ENCODE peak calls at places on chromosomes 16 and 17, in seven cellular contexts. One of them, this sample, is unnamed.

GRCh38 chr17:13135496-13135895 is 117.7 kb upstream of the ELAC2 start:
- DNase-seq in NCI-H345: no peak
- DNase-seq in psoas muscle: no peak
- DNase-seq in neural crest cell: peak
- DNase-seq in A549: no peak
- DNase-seq in lower lobe of right lung: no peak
- DNase-seq in AG09319: no peak
- DNase-seq in this sample: no peak

GRCh38 chr17:44664867-44665266 is 8.6 kb downstream of the MEIOC start:
- DNase-seq in NCI-H345: no peak
- DNase-seq in psoas muscle: no peak
- DNase-seq in neural crest cell: no peak
- DNase-seq in A549: no peak
- DNase-seq in lower lobe of right lung: no peak
- DNase-seq in AG09319: no peak
- DNase-seq in this sample: no peak

GRCh38 chr16:84989791-84990620 is 21.3 kb downstream of the ZDHHC7 start:
- DNase-seq in NCI-H345: no peak
- DNase-seq in psoas muscle: no peak
- DNase-seq in neural crest cell: no peak
- DNase-seq in A549: no peak
- DNase-seq in lower lobe of right lung: peak
- DNase-seq in AG09319: no peak
- DNase-seq in this sample: no peak

GRCh38 chr17:75010683-75011406 is 1.6 kb upstream of the MRPL58 start:
- DNase-seq in NCI-H345: peak
- DNase-seq in psoas muscle: no peak
- DNase-seq in neural crest cell: no peak
- DNase-seq in A549: no peak
- DNase-seq in lower lobe of right lung: no peak
- DNase-seq in AG09319: no peak
- DNase-seq in this sample: no peak

GRCh38 chr16:74752258-74752657 is 22.4 kb downstream of the FA2H start:
- DNase-seq in NCI-H345: no peak
- DNase-seq in psoas muscle: no peak
- DNase-seq in neural crest cell: no peak
- DNase-seq in A549: no peak
- DNase-seq in lower lobe of right lung: no peak
- DNase-seq in AG09319: no peak
- DNase-seq in this sample: no peak

GRCh38 chr16:52545157-52545543 is 1.8 kb downstream of the TOX3 start:
- DNase-seq in NCI-H345: peak
- DNase-seq in psoas muscle: no peak
- DNase-seq in neural crest cell: no peak
- DNase-seq in A549: no peak
- DNase-seq in lower lobe of right lung: no peak
- DNase-seq in AG09319: no peak
- DNase-seq in this sample: no peak

GRCh38 chr17:81991684-81992513 is 14.5 kb downstream of the ASPSCR1 start:
- DNase-seq in NCI-H345: no peak
- DNase-seq in psoas muscle: peak
- DNase-seq in neural crest cell: peak
- DNase-seq in A549: no peak
- DNase-seq in lower lobe of right lung: peak
- DNase-seq in AG09319: no peak
- DNase-seq in this sample: no peak

GRCh38 chr16:57614546-57615343 is 13.7 kb upstream of the ADGRG1 start:
- DNase-seq in NCI-H345: no peak
- DNase-seq in psoas muscle: no peak
- DNase-seq in neural crest cell: no peak
- DNase-seq in A549: no peak
- DNase-seq in lower lobe of right lung: no peak
- DNase-seq in AG09319: no peak
- DNase-seq in this sample: no peak

GRCh38 chr16:8194795-8195194 is 395.5 kb downstream of the TMEM114 start:
- DNase-seq in NCI-H345: no peak
- DNase-seq in psoas muscle: no peak
- DNase-seq in neural crest cell: peak
- DNase-seq in A549: no peak
- DNase-seq in lower lobe of right lung: no peak
- DNase-seq in AG09319: no peak
- DNase-seq in this sample: no peak

GRCh38 chr17:38509772-38510423 is 81.6 kb downstream of the ARHGAP23 start:
- DNase-seq in NCI-H345: no peak
- DNase-seq in psoas muscle: peak
- DNase-seq in neural crest cell: peak
- DNase-seq in A549: no peak
- DNase-seq in lower lobe of right lung: no peak
- DNase-seq in AG09319: no peak
- DNase-seq in this sample: no peak

GRCh38 chr17:1087381-1088241 is 90.7 kb downstream of the TIMM22 start:
- DNase-seq in NCI-H345: peak
- DNase-seq in psoas muscle: peak
- DNase-seq in neural crest cell: peak
- DNase-seq in A549: peak
- DNase-seq in lower lobe of right lung: peak
- DNase-seq in AG09319: no peak
- DNase-seq in this sample: no peak

GRCh38 chr17:65005858-65006257 is 50.7 kb downstream of the GNA13 start:
- DNase-seq in NCI-H345: no peak
- DNase-seq in psoas muscle: no peak
- DNase-seq in neural crest cell: no peak
- DNase-seq in A549: no peak
- DNase-seq in lower lobe of right lung: no peak
- DNase-seq in AG09319: no peak
- DNase-seq in this sample: no peak

GRCh38 chr17:76793775-76794174 is 55.9 kb downstream of the MFSD11 start:
- DNase-seq in NCI-H345: peak
- DNase-seq in psoas muscle: no peak
- DNase-seq in neural crest cell: no peak
- DNase-seq in A549: peak
- DNase-seq in lower lobe of right lung: no peak
- DNase-seq in AG09319: no peak
- DNase-seq in this sample: no peak

GRCh38 chr16:29920690-29921371 is 5.2 kb downstream of the KCTD13 start:
- DNase-seq in NCI-H345: no peak
- DNase-seq in psoas muscle: no peak
- DNase-seq in neural crest cell: no peak
- DNase-seq in A549: no peak
- DNase-seq in lower lobe of right lung: no peak
- DNase-seq in AG09319: no peak
- DNase-seq in this sample: no peak

GRCh38 chr16:22304411-22304810 is 7.2 kb downstream of the POLR3E start:
- DNase-seq in NCI-H345: no peak
- DNase-seq in psoas muscle: no peak
- DNase-seq in neural crest cell: no peak
- DNase-seq in A549: no peak
- DNase-seq in lower lobe of right lung: no peak
- DNase-seq in AG09319: no peak
- DNase-seq in this sample: no peak

GRCh38 chr17:63433746-63434591 is 12.1 kb downstream of the CYB561 start:
- DNase-seq in NCI-H345: no peak
- DNase-seq in psoas muscle: peak
- DNase-seq in neural crest cell: no peak
- DNase-seq in A549: no peak
- DNase-seq in lower lobe of right lung: no peak
- DNase-seq in AG09319: peak
- DNase-seq in this sample: no peak

GRCh38 chr16:19242987-19243386 is 42.5 kb upstream of the CLEC19A start:
- DNase-seq in NCI-H345: no peak
- DNase-seq in psoas muscle: no peak
- DNase-seq in neural crest cell: no peak
- DNase-seq in A549: no peak
- DNase-seq in lower lobe of right lung: no peak
- DNase-seq in AG09319: no peak
- DNase-seq in this sample: no peak

GRCh38 chr17:34171245-34171818 is 83.8 kb upstream of the CCL2 start:
- DNase-seq in NCI-H345: peak
- DNase-seq in psoas muscle: peak
- DNase-seq in neural crest cell: peak
- DNase-seq in A549: peak
- DNase-seq in lower lobe of right lung: peak
- DNase-seq in AG09319: peak
- DNase-seq in this sample: peak

GRCh38 chr16:1509307-1510221 is 16.4 kb downstream of the TELO2 start:
- DNase-seq in NCI-H345: no peak
- DNase-seq in psoas muscle: peak
- DNase-seq in neural crest cell: no peak
- DNase-seq in A549: no peak
- DNase-seq in lower lobe of right lung: no peak
- DNase-seq in AG09319: no peak
- DNase-seq in this sample: no peak

GRCh38 chr17:5785343-5785742 is 201.0 kb upstream of the NLRP1 start:
- DNase-seq in NCI-H345: no peak
- DNase-seq in psoas muscle: no peak
- DNase-seq in neural crest cell: no peak
- DNase-seq in A549: no peak
- DNase-seq in lower lobe of right lung: no peak
- DNase-seq in AG09319: no peak
- DNase-seq in this sample: no peak

GRCh38 chr17:18994626-18995025 is 9.9 kb downstream of the FAM83G start:
- DNase-seq in NCI-H345: no peak
- DNase-seq in psoas muscle: no peak
- DNase-seq in neural crest cell: no peak
- DNase-seq in A549: no peak
- DNase-seq in lower lobe of right lung: no peak
- DNase-seq in AG09319: no peak
- DNase-seq in this sample: no peak

GRCh38 chr17:263271-263670 is 81.8 kb upstream of the DOC2B start:
- DNase-seq in NCI-H345: no peak
- DNase-seq in psoas muscle: no peak
- DNase-seq in neural crest cell: no peak
- DNase-seq in A549: no peak
- DNase-seq in lower lobe of right lung: peak
- DNase-seq in AG09319: no peak
- DNase-seq in this sample: no peak

GRCh38 chr17:58829172-58829637 is 73.6 kb downstream of the PPM1E start:
- DNase-seq in NCI-H345: no peak
- DNase-seq in psoas muscle: no peak
- DNase-seq in neural crest cell: no peak
- DNase-seq in A549: no peak
- DNase-seq in lower lobe of right lung: no peak
- DNase-seq in AG09319: no peak
- DNase-seq in this sample: no peak

GRCh38 chr17:1461193-1461944 is 5.3 kb upstream of the CRK start:
- DNase-seq in NCI-H345: no peak
- DNase-seq in psoas muscle: no peak
- DNase-seq in neural crest cell: no peak
- DNase-seq in A549: no peak
- DNase-seq in lower lobe of right lung: no peak
- DNase-seq in AG09319: no peak
- DNase-seq in this sample: no peak

GRCh38 chr16:28100810-28101532 is 37.5 kb upstream of the GSG1L start:
- DNase-seq in NCI-H345: no peak
- DNase-seq in psoas muscle: no peak
- DNase-seq in neural crest cell: no peak
- DNase-seq in A549: no peak
- DNase-seq in lower lobe of right lung: peak
- DNase-seq in AG09319: no peak
- DNase-seq in this sample: no peak

GRCh38 chr17:79799538-79800324 is 2.9 kb upstream of the CBX8 start:
- DNase-seq in NCI-H345: no peak
- DNase-seq in psoas muscle: no peak
- DNase-seq in neural crest cell: no peak
- DNase-seq in A549: no peak
- DNase-seq in lower lobe of right lung: no peak
- DNase-seq in AG09319: no peak
- DNase-seq in this sample: no peak

GRCh38 chr17:43877451-43878155 is 29.7 kb downstream of the MPP2 start:
- DNase-seq in NCI-H345: no peak
- DNase-seq in psoas muscle: no peak
- DNase-seq in neural crest cell: no peak
- DNase-seq in A549: no peak
- DNase-seq in lower lobe of right lung: no peak
- DNase-seq in AG09319: no peak
- DNase-seq in this sample: no peak

GRCh38 chr17:65017375-65017774 is 39.2 kb downstream of the GNA13 start:
- DNase-seq in NCI-H345: no peak
- DNase-seq in psoas muscle: no peak
- DNase-seq in neural crest cell: no peak
- DNase-seq in A549: no peak
- DNase-seq in lower lobe of right lung: no peak
- DNase-seq in AG09319: no peak
- DNase-seq in this sample: no peak

GRCh38 chr17:3695723-3696411 is at the start of gene P2RX5:
- DNase-seq in NCI-H345: no peak
- DNase-seq in psoas muscle: peak
- DNase-seq in neural crest cell: no peak
- DNase-seq in A549: no peak
- DNase-seq in lower lobe of right lung: peak
- DNase-seq in AG09319: no peak
- DNase-seq in this sample: no peak

GRCh38 chr16:69927056-69927757 is 23.9 kb upstream of the CLEC18A start:
- DNase-seq in NCI-H345: no peak
- DNase-seq in psoas muscle: peak
- DNase-seq in neural crest cell: no peak
- DNase-seq in A549: no peak
- DNase-seq in lower lobe of right lung: no peak
- DNase-seq in AG09319: no peak
- DNase-seq in this sample: no peak

GRCh38 chr16:85819711-85820110 is 20.2 kb downstream of the COX4I1 start:
- DNase-seq in NCI-H345: no peak
- DNase-seq in psoas muscle: no peak
- DNase-seq in neural crest cell: no peak
- DNase-seq in A549: no peak
- DNase-seq in lower lobe of right lung: no peak
- DNase-seq in AG09319: no peak
- DNase-seq in this sample: no peak

GRCh38 chr17:8857919-8858318 is 9.6 kb downstream of the PIK3R6 start:
- DNase-seq in NCI-H345: no peak
- DNase-seq in psoas muscle: no peak
- DNase-seq in neural crest cell: no peak
- DNase-seq in A549: no peak
- DNase-seq in lower lobe of right lung: no peak
- DNase-seq in AG09319: no peak
- DNase-seq in this sample: no peak

GRCh38 chr17:82001657-82002056 is 21.0 kb downstream of the CENPX start:
- DNase-seq in NCI-H345: no peak
- DNase-seq in psoas muscle: no peak
- DNase-seq in neural crest cell: no peak
- DNase-seq in A549: no peak
- DNase-seq in lower lobe of right lung: no peak
- DNase-seq in AG09319: no peak
- DNase-seq in this sample: no peak

GRCh38 chr16:56257260-56257659 is 66.0 kb downstream of the GNAO1 start:
- DNase-seq in NCI-H345: peak
- DNase-seq in psoas muscle: no peak
- DNase-seq in neural crest cell: no peak
- DNase-seq in A549: no peak
- DNase-seq in lower lobe of right lung: no peak
- DNase-seq in AG09319: no peak
- DNase-seq in this sample: no peak

GRCh38 chr16:10870808-10871156 is 6.2 kb upstream of the CIITA start:
- DNase-seq in NCI-H345: no peak
- DNase-seq in psoas muscle: no peak
- DNase-seq in neural crest cell: no peak
- DNase-seq in A549: no peak
- DNase-seq in lower lobe of right lung: no peak
- DNase-seq in AG09319: no peak
- DNase-seq in this sample: no peak

GRCh38 chr16:89363621-89364393 is 126.6 kb downstream of the ANKRD11 start:
- DNase-seq in NCI-H345: no peak
- DNase-seq in psoas muscle: no peak
- DNase-seq in neural crest cell: no peak
- DNase-seq in A549: peak
- DNase-seq in lower lobe of right lung: no peak
- DNase-seq in AG09319: no peak
- DNase-seq in this sample: no peak

GRCh38 chr16:46949216-46949892 is 24.1 kb downstream of the DNAJA2 start:
- DNase-seq in NCI-H345: no peak
- DNase-seq in psoas muscle: no peak
- DNase-seq in neural crest cell: no peak
- DNase-seq in A549: no peak
- DNase-seq in lower lobe of right lung: no peak
- DNase-seq in AG09319: no peak
- DNase-seq in this sample: no peak

This sample was measured in iPS DF 6.9.